ENCODE peak calls at places on chromosomes 6 and 20, in ten cellular contexts. R is small intestine; U is CD8-positive, alpha-beta T cell; W is adrenal gland; J is GM23248; C is left lung; S is heart right ventricle; V is AG04450; L is A673; H is Peyer's patch. Y is an unnamed sample. For H3K27me3 and H3K9me3, the result is how much of the 10 kb centered on the place peaks cover.

GRCh38 chr20:40262219-40262618 is 426.8 kb downstream of the MAFB start:
- DNase-seq in R (no peak), U (no peak), W (no peak), J (no peak), C (no peak), S (no peak), V (no peak), L (peak), H (no peak), Y (no peak)

GRCh38 chr6:74939309-74939708 is 266.5 kb downstream of the COL12A1 start:
- DNase-seq in R (no peak), U (no peak), W (no peak), J (no peak), C (no peak), S (no peak), V (no peak), L (peak), H (no peak), Y (no peak)

GRCh38 chr6:129853996-129854711 is 7.0 kb downstream of the TMEM244 start:
- DNase-seq in R (no peak), U (no peak), W (no peak), J (peak), C (no peak), S (no peak), V (no peak), L (peak), H (no peak), Y (peak)

GRCh38 chr6:11343963-11344714 is 111.7 kb upstream of the NEDD9 start:
- DNase-seq in R (peak), U (no peak), W (no peak), J (no peak), C (no peak), S (no peak), V (no peak), L (no peak), H (peak), Y (no peak)

GRCh38 chr6:13156381-13156780 is 172.0 kb downstream of the TBC1D7 start:
- DNase-seq in R (no peak), U (no peak), W (no peak), J (peak), C (no peak), S (no peak), V (no peak), L (no peak), H (no peak), Y (peak)

GRCh38 chr6:6543181-6543879 is 45.2 kb upstream of the LY86 start:
- DNase-seq in R (no peak), U (no peak), W (no peak), J (peak), C (no peak), S (no peak), V (no peak), L (no peak), H (no peak), Y (no peak)

GRCh38 chr6:41286544-41287346 is at the start of gene TREM1:
- DNase-seq in R (peak), U (no peak), W (peak), J (peak), C (peak), S (peak), V (no peak), L (no peak), H (peak), Y (peak)

GRCh38 chr20:63595416-63596127 is 21.5 kb upstream of the HELZ2 start:
- DNase-seq in R (no peak), U (no peak), W (no peak), J (no peak), C (no peak), S (no peak), V (no peak), L (no peak), H (no peak), Y (no peak)

GRCh38 chr20:10508468-10509251 is 73.6 kb downstream of the SLX4IP start:
- DNase-seq in R (no peak), U (no peak), W (peak), J (peak), C (no peak), S (no peak), V (no peak), L (peak), H (no peak), Y (peak)

GRCh38 chr6:136761227-136761922 is 30.9 kb downstream of the MAP3K5 start:
- DNase-seq in R (peak), U (no peak), W (no peak), J (peak), C (no peak), S (peak), V (no peak), L (peak), H (no peak), Y (peak)

GRCh38 chr6:163300838-163301237 is 113.7 kb upstream of the QKI start:
- DNase-seq in R (no peak), U (no peak), W (no peak), J (no peak), C (no peak), S (no peak), V (no peak), L (no peak), H (no peak), Y (no peak)

GRCh38 chr6:82521369-82521768 is 157.8 kb downstream of the TPBG start:
- DNase-seq in R (no peak), U (no peak), W (no peak), J (no peak), C (no peak), S (no peak), V (no peak), L (no peak), H (no peak), Y (no peak)

GRCh38 chr20:17749979-17750721 is 50.4 kb downstream of the BANF2 start:
- DNase-seq in R (no peak), U (no peak), W (peak), J (peak), C (peak), S (peak), V (no peak), L (no peak), H (peak), Y (peak)

GRCh38 chr6:1024587-1024986 is 287.3 kb upstream of the FOXQ1 start:
- DNase-seq in R (no peak), U (no peak), W (no peak), J (peak), C (no peak), S (no peak), V (peak), L (peak), H (no peak), Y (peak)

GRCh38 chr6:70135219-70135769 is 167.6 kb downstream of the COL9A1 start:
- DNase-seq in R (no peak), U (no peak), W (no peak), J (no peak), C (no peak), S (no peak), V (no peak), L (no peak), H (no peak), Y (no peak)

GRCh38 chr20:63534831-63535651 is 2.1 kb downstream of the PTK6 start:
- DNase-seq in R (peak), U (no peak), W (no peak), J (peak), C (no peak), S (no peak), V (no peak), L (peak), H (peak), Y (no peak)

GRCh38 chr20:15889073-15889923 is 684.0 kb downstream of the KIF16B start:
- DNase-seq in R (no peak), U (no peak), W (no peak), J (no peak), C (no peak), S (no peak), V (no peak), L (no peak), H (no peak), Y (no peak)

GRCh38 chr6:167839755-167840154 is 13.0 kb downstream of the AFDN start:
- DNase-seq in R (no peak), U (no peak), W (no peak), J (no peak), C (no peak), S (no peak), V (no peak), L (peak), H (no peak), Y (no peak)

GRCh38 chr6:90179190-90180169 is 117.2 kb downstream of the BACH2 start:
- DNase-seq in R (no peak), U (no peak), W (no peak), J (peak), C (no peak), S (no peak), V (no peak), L (peak), H (no peak), Y (no peak)

GRCh38 chr6:6521961-6522360 is 66.6 kb upstream of the LY86 start:
- DNase-seq in R (no peak), U (no peak), W (no peak), J (no peak), C (no peak), S (no peak), V (no peak), L (no peak), H (no peak), Y (no peak)

GRCh38 chr6:153595903-153596302 is 443.1 kb upstream of the OPRM1 start:
- DNase-seq in R (no peak), U (no peak), W (no peak), J (peak), C (no peak), S (no peak), V (no peak), L (no peak), H (no peak), Y (no peak)

GRCh38 chr6:7974932-7975763 is 64.6 kb upstream of the TXNDC5 start:
- DNase-seq in R (peak), U (no peak), W (peak), J (peak), C (peak), S (peak), V (peak), L (no peak), H (peak), Y (peak)

GRCh38 chr6:142950291-142950690 is 5.3 kb upstream of the HIVEP2 start:
- DNase-seq in R (peak), U (no peak), W (no peak), J (no peak), C (no peak), S (no peak), V (no peak), L (no peak), H (no peak), Y (no peak)

GRCh38 chr6:149964243-149965190 is 774 bp downstream of the ULBP1 start:
- DNase-seq in R (no peak), U (no peak), W (peak), J (peak), C (no peak), S (no peak), V (no peak), L (peak), H (no peak), Y (no peak)

GRCh38 chr20:55160996-55161395 is 685.6 kb downstream of the DOK5 start:
- DNase-seq in R (no peak), U (no peak), W (no peak), J (no peak), C (no peak), S (no peak), V (no peak), L (no peak), H (no peak), Y (peak)

GRCh38 chr20:4102381-4102780 is 87.0 kb upstream of the RNF24 start:
- DNase-seq in R (no peak), U (no peak), W (no peak), J (peak), C (no peak), S (no peak), V (no peak), L (peak), H (no peak), Y (peak)

GRCh38 chr6:19690676-19691075 is 146.5 kb upstream of the ID4 start:
- DNase-seq in R (no peak), U (no peak), W (no peak), J (no peak), C (no peak), S (no peak), V (no peak), L (no peak), H (no peak), Y (no peak)

GRCh38 chr6:122994256-122994655 is 1.8 kb upstream of the CLVS2 start:
- DNase-seq in R (no peak), U (no peak), W (no peak), J (no peak), C (no peak), S (no peak), V (no peak), L (no peak), H (no peak), Y (no peak)

GRCh38 chr6:71181565-71181964 is 107.0 kb upstream of the OGFRL1 start:
- DNase-seq in R (no peak), U (no peak), W (no peak), J (peak), C (no peak), S (no peak), V (peak), L (peak), H (no peak), Y (peak)

GRCh38 chr6:36633915-36634314 is 39.8 kb downstream of the SRSF3 start:
- DNase-seq in R (peak), U (no peak), W (peak), J (peak), C (peak), S (peak), V (peak), L (no peak), H (no peak), Y (peak)

DNA sequence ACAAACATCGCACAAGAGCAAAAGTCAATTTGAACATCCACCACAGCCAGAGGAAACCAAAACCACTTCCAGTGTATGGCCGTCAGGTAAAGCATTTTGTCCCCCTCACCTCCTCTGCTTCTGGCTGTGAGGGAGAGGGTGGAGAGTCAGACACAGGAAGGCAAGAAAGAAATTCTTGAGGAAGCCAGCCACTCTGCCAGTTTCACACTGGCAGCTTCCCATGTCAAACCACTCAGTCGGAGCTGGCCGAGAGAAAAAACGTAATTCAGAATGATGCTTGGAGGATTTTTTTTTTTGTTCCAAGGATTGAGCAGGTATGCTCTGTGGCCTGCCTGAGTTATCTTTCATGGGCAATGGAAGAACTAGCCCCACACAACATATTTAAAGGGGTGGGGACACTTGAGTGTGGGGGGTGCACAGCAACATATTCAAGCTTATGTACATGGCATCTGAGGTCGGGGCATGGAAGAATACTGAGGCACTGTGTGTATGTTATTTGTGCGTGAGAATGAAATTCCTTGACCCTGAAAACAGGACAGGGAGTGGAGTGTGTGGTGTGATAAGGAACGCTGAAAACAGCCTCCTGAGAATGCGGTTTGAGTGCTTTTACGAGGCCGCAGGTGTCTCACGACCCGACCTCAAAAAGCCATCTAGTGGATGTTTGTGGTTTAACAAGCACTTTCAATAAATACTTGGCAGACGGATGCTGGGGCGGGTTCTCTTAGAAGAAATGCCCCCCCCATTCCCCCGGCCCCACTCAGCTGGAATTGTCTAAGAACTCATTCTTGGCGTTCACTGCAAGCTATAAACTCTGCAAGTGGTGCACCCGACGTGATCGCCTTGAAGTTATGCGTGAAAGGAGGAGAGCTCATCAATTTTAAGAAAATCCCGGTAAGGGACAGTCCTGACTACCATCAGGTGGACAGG is 27.5 kb upstream of the ZBTB22 start:
- DNase-seq in R (peak), U (peak), W (peak), J (peak), C (peak), S (peak), V (peak), L (peak), H (peak), Y (peak)
- H3K4me3 ChIP-seq in R (no peak), U (peak), W (peak), J (peak), C (no peak), S (no peak), V (no peak), L (no peak), H (no peak), Y (no peak)

GRCh38 chr20:41747226-41747625 is 129.0 kb upstream of the CHD6 start:
- DNase-seq in R (no peak), U (no peak), W (no peak), J (no peak), C (no peak), S (no peak), V (no peak), L (no peak), H (no peak), Y (no peak)

GRCh38 chr20:41748756-41749582 is 130.8 kb upstream of the CHD6 start:
- DNase-seq in R (no peak), U (no peak), W (no peak), J (no peak), C (no peak), S (no peak), V (no peak), L (no peak), H (no peak), Y (no peak)

GRCh38 chr20:41748051-41748450 is 129.9 kb upstream of the CHD6 start:
- DNase-seq in R (no peak), U (no peak), W (no peak), J (no peak), C (no peak), S (no peak), V (no peak), L (no peak), H (no peak), Y (no peak)

GRCh38 chr20:41746635-41747034 is 128.5 kb upstream of the CHD6 start:
- DNase-seq in R (no peak), U (no peak), W (no peak), J (no peak), C (no peak), S (no peak), V (no peak), L (no peak), H (no peak), Y (no peak)

DNA sequence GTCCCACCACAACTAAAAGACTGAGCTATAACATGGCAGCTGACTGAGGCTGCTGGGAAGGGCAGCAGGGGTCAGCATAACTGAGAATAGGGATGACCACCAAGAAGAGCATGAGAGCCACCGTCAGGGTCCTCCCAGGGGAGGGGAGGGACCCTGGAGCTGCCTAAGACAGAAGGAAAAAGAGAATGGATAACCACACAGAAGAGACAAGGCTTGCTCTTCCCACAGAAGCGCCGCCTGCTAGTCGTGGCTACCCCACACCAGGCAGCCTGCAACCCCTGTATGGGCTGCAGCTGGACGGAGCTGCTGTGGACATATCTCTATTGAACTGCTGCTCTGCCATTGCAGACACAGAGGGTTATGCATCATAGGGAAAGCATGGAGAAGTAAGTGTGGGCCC is 132.0 kb upstream of the CHD6 start:
- DNase-seq in R (no peak), U (no peak), W (no peak), J (no peak), C (no peak), S (no peak), V (no peak), L (no peak), H (no peak), Y (no peak)
- H3K27me3 ChIP-seq in R (under half), U (under half), W (under half), J (under half), C (under half), S (under half), V (under half), L (under half), H (under half), Y (under half)

GRCh38 chr20:59752101-59752586 is 147.8 kb downstream of the PHACTR3 start:
- DNase-seq in R (no peak), U (no peak), W (no peak), J (no peak), C (no peak), S (peak), V (no peak), L (no peak), H (peak), Y (no peak)
- H3K9me3 ChIP-seq in R (under half), U (under half), W (under half), J (under half), C (under half), S (under half), V (under half), L (under half), H (under half), Y (under half)

GRCh38 chr6:68039641-68040311 is 595.3 kb upstream of the ADGRB3 start:
- DNase-seq in R (no peak), U (no peak), W (no peak), J (no peak), C (no peak), S (no peak), V (no peak), L (no peak), H (no peak), Y (peak)
- H3K4me3 ChIP-seq in R (no peak), U (no peak), W (no peak), J (no peak), C (no peak), S (no peak), V (no peak), L (no peak), H (no peak), Y (peak)

GRCh38 chr6:32169211-32169610 is 4.8 kb downstream of the EGFL8 start:
- DNase-seq in R (no peak), U (no peak), W (no peak), J (peak), C (no peak), S (no peak), V (no peak), L (no peak), H (no peak), Y (no peak)

GRCh38 chr6:32168350-32168749 is 4.0 kb downstream of the EGFL8 start:
- DNase-seq in R (no peak), U (no peak), W (no peak), J (no peak), C (no peak), S (no peak), V (no peak), L (no peak), H (no peak), Y (no peak)

GRCh38 chr6:32168807-32169206 is 4.4 kb downstream of the EGFL8 start:
- DNase-seq in R (no peak), U (no peak), W (no peak), J (peak), C (no peak), S (no peak), V (no peak), L (no peak), H (no peak), Y (no peak)

GRCh38 chr6:32171234-32171633 is 4.7 kb downstream of the AGPAT1 start:
- DNase-seq in R (no peak), U (no peak), W (no peak), J (no peak), C (no peak), S (no peak), V (no peak), L (no peak), H (no peak), Y (no peak)

GRCh38 chr6:32170294-32170693 is 5.6 kb downstream of the AGPAT1 start:
- DNase-seq in R (no peak), U (no peak), W (no peak), J (no peak), C (no peak), S (no peak), V (no peak), L (no peak), H (no peak), Y (no peak)
- H3K27me3 ChIP-seq in R (under half), U (under half), W (under half), J (under half), C (under half), S (under half), V (under half), L (under half), H (under half), Y (under half)

DNA sequence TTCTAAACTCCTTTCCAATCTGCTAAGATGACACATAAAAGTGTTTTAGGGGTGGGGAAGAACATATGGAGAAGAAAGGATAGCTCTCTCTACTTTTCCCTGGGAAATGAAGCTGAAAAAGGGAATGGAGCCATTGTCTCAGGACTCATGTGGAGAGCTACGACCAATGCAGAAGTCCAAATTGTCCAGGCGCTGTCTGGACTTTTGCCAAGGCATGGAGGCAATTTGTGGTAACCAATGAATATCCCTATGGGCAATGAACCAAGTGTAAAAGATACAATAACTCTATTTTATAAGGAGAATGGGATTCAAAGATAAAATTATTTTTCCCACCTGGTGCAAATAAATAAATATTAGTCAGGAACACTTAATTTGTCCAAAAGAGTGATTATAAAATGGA is 16.0 kb downstream of the FBXL4 start:
- DNase-seq in R (no peak), U (no peak), W (no peak), J (no peak), C (no peak), S (no peak), V (no peak), L (no peak), H (no peak), Y (no peak)
- H3K9me3 ChIP-seq in R (under half), U (under half), W (under half), J (under half), C (under half), S (under half), V (under half), L (under half), H (under half), Y (under half)

GRCh38 chr20:18916886-18917785 is 103.6 kb downstream of the SCP2D1 start:
- DNase-seq in R (no peak), U (no peak), W (no peak), J (no peak), C (no peak), S (no peak), V (no peak), L (peak), H (no peak), Y (no peak)
- H3K4me3 ChIP-seq in R (no peak), U (no peak), W (no peak), J (no peak), C (no peak), S (no peak), V (no peak), L (no peak), H (no peak), Y (no peak)

GRCh38 chr20:24643731-24644130 is 174.3 kb downstream of the SYNDIG1 start:
- DNase-seq in R (no peak), U (no peak), W (no peak), J (peak), C (no peak), S (no peak), V (no peak), L (no peak), H (no peak), Y (no peak)
- H3K27me3 ChIP-seq in R (under half), U (under half), W (under half), J (under half), C (under half), S (under half), V (under half), L (under half), H (under half), Y (under half)